ENCODE peak calls at places on chromosome 1, in nine cellular contexts. M is cardiac muscle cell; T is brain microvascular endothelial cell; S is AG04450; G is activated CD8-positive, alpha-beta T cell treated with anti-CD3 and anti-CD28 coated beads for 36 hours; X is stomach; V is GM23338; C is fibroblast of pulmonary artery; A is IMR-90. N is an unnamed sample.

GRCh38 chr1:101128211-101128727 is 102.7 kb upstream of the DPH5 start:
- DNase-seq in A (no peak), M (no peak), S (no peak), V (peak), T (no peak), C (no peak), G (peak), X (no peak), N (no peak)

GRCh38 chr1:25657121-25657521 is 40.5 kb downstream of the MAN1C1 start:
- DNase-seq in S (no peak), X (no peak), A (no peak), V (no peak), C (no peak), T (no peak), M (peak), G (peak), N (no peak)

GRCh38 chr1:91478693-91479234 is 21.9 kb upstream of the CDC7 start:
- DNase-seq in T (no peak), M (no peak), A (no peak), S (no peak), G (no peak), X (no peak), C (peak), V (no peak), N (no peak)

GRCh38 chr1:183411091-183411490 is 7.1 kb downstream of the NMNAT2 start:
- DNase-seq in S (no peak), T (no peak), G (no peak), V (no peak), X (no peak), M (no peak), A (no peak), C (no peak), N (no peak)

GRCh38 chr1:16430598-16430997 is 6.6 kb downstream of the SPATA21 start:
- DNase-seq in V (peak), G (no peak), X (no peak), T (no peak), C (peak), S (no peak), M (no peak), A (no peak), N (no peak)

GRCh38 chr1:16967095-16967567 is 13.3 kb downstream of the MFAP2 start:
- DNase-seq in G (no peak), A (peak), T (peak), X (no peak), S (no peak), V (no peak), C (peak), M (no peak), N (no peak)

GRCh38 chr1:12656575-12656974 is 12.7 kb downstream of the AADACL4 start:
- DNase-seq in M (no peak), A (no peak), X (no peak), G (no peak), S (no peak), V (no peak), C (no peak), T (no peak), N (no peak)

GRCh38 chr1:119091618-119092017 is 48.8 kb downstream of the WARS2 start:
- DNase-seq in A (no peak), V (no peak), G (no peak), C (no peak), S (no peak), T (no peak), M (peak), X (no peak), N (no peak)

GRCh38 chr1:117368116-117369108 is 1.2 kb downstream of the MAN1A2 start:
- DNase-seq in C (no peak), M (no peak), S (no peak), G (peak), X (no peak), V (no peak), A (peak), T (no peak), N (no peak)

GRCh38 chr1:165257969-165258459 is 98.5 kb downstream of the LMX1A start:
- DNase-seq in S (no peak), T (peak), X (peak), C (peak), A (peak), V (peak), M (peak), G (peak), N (no peak)

GRCh38 chr1:205015241-205015640 is 27.8 kb upstream of the CNTN2 start:
- DNase-seq in T (no peak), A (no peak), G (no peak), X (no peak), C (no peak), M (no peak), S (no peak), V (no peak), N (no peak)

GRCh38 chr1:192539450-192540132 is 36.0 kb upstream of the RGS1 start:
- DNase-seq in X (no peak), S (peak), A (peak), C (peak), T (peak), V (peak), M (peak), G (no peak), N (no peak)

GRCh38 chr1:229037806-229038405 is 233.0 kb upstream of the RAB4A start:
- DNase-seq in X (no peak), A (peak), G (no peak), T (no peak), V (no peak), C (peak), M (no peak), S (no peak), N (no peak)

DNA sequence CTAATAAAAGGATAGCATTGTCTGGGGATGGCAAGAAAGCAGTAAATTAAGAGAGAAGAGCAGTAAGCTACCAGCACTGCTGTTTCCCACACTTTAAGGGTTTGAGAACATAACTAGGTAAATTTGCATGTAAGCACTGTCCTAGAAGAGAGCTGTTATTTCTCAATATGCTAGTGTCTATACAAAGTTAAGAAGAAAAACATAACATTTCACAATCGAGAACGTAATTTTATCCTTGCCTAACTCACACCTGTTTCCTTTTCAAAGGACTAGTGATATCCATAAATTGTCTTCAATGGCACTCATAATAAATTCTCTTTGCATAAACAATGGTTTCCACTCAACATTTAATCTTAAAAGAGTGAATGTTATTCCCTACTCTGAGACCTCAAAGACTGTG is 576.0 kb downstream of the PTBP2 start:
- DNase-seq in T (no peak), X (no peak), V (peak), S (no peak), C (no peak), A (no peak), M (no peak), G (no peak), N (no peak)
- TF ChIP-seq CTCF in T (no peak), X (no peak), V (no peak), S (no peak), C (no peak), A (no peak), M (no peak), G (no peak), N (no peak)

GRCh38 chr1:62185677-62186076 is 9.0 kb upstream of the L1TD1 start:
- DNase-seq in X (no peak), V (no peak), T (no peak), M (no peak), C (no peak), A (no peak), S (no peak), G (no peak), N (no peak)
- TF ChIP-seq CTCF in X (no peak), V (no peak), T (no peak), M (no peak), C (no peak), A (no peak), S (no peak), G (no peak), N (no peak)

DNA sequence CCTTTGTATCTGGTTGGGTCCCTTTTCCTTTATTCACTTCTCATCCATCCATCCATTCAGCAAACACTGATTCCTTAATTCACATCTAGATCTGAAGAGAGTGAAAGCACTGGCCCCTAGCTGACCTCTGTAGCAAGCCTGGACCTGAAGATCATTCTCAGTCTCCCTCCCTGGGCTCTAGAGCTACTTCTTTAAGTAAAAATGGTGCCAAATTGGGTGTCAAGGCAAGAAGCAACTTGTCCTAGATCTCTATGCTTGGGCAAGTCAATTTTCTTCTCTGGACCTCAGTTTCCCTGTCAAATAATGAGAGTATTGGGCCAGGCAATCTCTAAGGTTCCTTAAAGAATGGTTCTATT is 36.1 kb downstream of the PLXNA2 start:
- DNase-seq in G (no peak), C (no peak), T (no peak), M (no peak), S (no peak), X (no peak), A (no peak), V (no peak), N (no peak)
- TF ChIP-seq CTCF in G (no peak), C (no peak), T (no peak), M (no peak), S (no peak), X (no peak), A (no peak), V (no peak), N (no peak)

DNA sequence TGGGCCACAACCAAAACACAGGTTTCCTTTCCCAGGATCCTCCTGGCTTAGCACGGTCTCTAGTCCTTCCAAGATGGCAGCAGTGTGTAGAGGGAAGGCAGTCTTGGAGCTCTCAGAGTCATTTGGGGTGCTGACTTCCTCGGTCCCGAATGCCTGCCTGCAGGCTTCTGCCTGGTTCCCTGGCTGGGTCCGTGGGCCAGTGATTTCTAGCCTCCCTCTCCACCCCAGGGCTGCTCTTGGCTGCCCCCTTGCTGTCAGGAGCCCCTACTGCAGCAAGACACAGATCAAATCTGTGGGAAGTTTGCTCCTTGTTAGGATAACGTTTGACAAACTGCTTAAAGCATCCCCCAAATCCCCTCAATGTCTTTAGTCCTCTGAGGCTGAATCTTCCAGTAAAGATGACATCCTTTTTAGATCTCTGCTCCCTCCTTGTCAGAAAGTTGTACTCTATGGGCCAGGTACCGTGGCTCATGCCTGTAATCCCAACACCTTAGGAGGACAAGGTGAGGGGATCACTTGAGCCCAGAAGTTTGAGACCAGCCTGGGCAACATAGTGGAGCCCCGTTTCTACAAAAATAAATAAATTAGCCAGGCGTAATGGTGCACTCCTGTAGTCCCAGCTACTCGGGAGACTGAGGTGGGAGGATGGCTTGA is 272.5 kb downstream of the RRAGC start:
- DNase-seq in T (no peak), M (peak), C (peak), V (peak), G (peak), X (peak), A (no peak), S (no peak), N (peak)
- TF ChIP-seq CTCF in T (peak), M (peak), C (peak), V (peak), G (peak), X (peak), A (peak), S (peak), N (no peak)

DNA sequence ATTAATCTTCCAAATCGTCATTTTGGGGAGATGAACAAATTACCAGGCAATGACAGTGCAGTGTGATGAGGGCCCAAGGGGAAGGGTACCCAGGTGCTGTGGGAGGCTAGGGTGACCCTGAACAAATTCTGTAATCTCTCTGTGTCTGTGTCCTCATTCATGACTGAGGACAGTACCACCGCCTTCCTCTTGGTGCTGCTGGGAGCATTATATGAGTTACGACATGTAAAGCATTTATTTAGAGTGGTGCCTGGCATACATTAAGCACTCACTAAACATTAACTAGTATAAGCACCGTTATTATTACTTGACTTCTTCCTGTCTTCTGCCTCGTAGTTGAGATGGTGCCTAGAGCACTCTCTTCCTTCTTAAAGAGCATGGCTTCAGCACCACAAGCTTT is 468.2 kb upstream of the VAMP3 start:
- DNase-seq in A (no peak), T (no peak), X (no peak), M (no peak), V (no peak), G (no peak), S (no peak), C (no peak), N (no peak)
- TF ChIP-seq CTCF in A (peak), T (peak), X (no peak), M (no peak), V (no peak), G (no peak), S (peak), C (no peak), N (no peak)

N was measured in activated B cell treated with CpG ODN at 0.5 μM for 24 hours.